ENCODE peak calls at places on chromosomes 7 and 10, in eight cellular contexts. N is endodermal cell, E is endothelial cell, H is GM23248, K is NCI-H1417, I is NCI-H1694, F is NT2/D1, X is midbrain. L is an unnamed sample.
A peak's percentile ranks its signal among the peaks of the same experiment; 100 is the strongest.

GRCh38 chr7:23672033-23672432 is 8.0 kb upstream of the FAM221A start:
- DNase-seq in N (no peak), E (no peak), H (no peak), K (no peak), I (no peak), F (no peak), X (no peak), L (no peak)

GRCh38 chr10:69180525-69181204 is 631 bp downstream of the SUPV3L1 start:
- DNase-seq in N (no peak), E (no peak), H (peak; percentile 81), K (no peak), I (no peak), F (no peak), X (no peak), L (no peak)

GRCh38 chr10:71082930-71083329 is 129.4 kb upstream of the UNC5B start:
- DNase-seq in N (no peak), E (no peak), H (no peak), K (no peak), I (no peak), F (no peak), X (no peak), L (no peak)

GRCh38 chr10:63922714-63923317 is 401.6 kb downstream of the REEP3 start:
- DNase-seq in N (peak; percentile 59), E (no peak), H (no peak), K (no peak), I (no peak), F (no peak), X (no peak), L (no peak)

GRCh38 chr10:133210398-133211140 is 19.4 kb upstream of the UTF1 start:
- DNase-seq in N (no peak), E (no peak), H (no peak), K (no peak), I (no peak), F (no peak), X (no peak), L (no peak)

GRCh38 chr10:10816453-10816852 is 201.2 kb upstream of the CELF2 start:
- DNase-seq in N (no peak), E (no peak), H (peak; percentile 67), K (no peak), I (no peak), F (no peak), X (no peak), L (no peak)

GRCh38 chr7:132472463-132473120 is 103.7 kb downstream of the PLXNA4 start:
- DNase-seq in N (no peak), E (no peak), H (peak; percentile 51), K (no peak), I (peak; percentile 71), F (peak; percentile 22), X (no peak), L (no peak)

GRCh38 chr10:8311526-8312070 is 257.1 kb downstream of the GATA3 start:
- DNase-seq in N (no peak), E (no peak), H (no peak), K (no peak), I (no peak), F (no peak), X (no peak), L (no peak)

GRCh38 chr7:75723444-75723843 is 15.3 kb downstream of the HIP1 start:
- DNase-seq in N (no peak), E (no peak), H (no peak), K (no peak), I (no peak), F (no peak), X (no peak), L (no peak)

GRCh38 chr7:46239856-46240255 is 318.8 kb upstream of the IGFBP3 start:
- DNase-seq in N (no peak), E (no peak), H (no peak), K (no peak), I (no peak), F (no peak), X (no peak), L (no peak)

GRCh38 chr7:54960517-54960916 is 58.3 kb upstream of the EGFR start:
- DNase-seq in N (no peak), E (no peak), H (peak; percentile 15), K (no peak), I (no peak), F (no peak), X (no peak), L (no peak)

GRCh38 chr7:27181795-27182275 is 3.2 kb downstream of the HOXA11 start:
- DNase-seq in N (peak; percentile 35), E (no peak), H (peak; percentile 53), K (no peak), I (no peak), F (no peak), X (no peak), L (no peak)

GRCh38 chr7:47092331-47092730 is 489.6 kb downstream of the TNS3 start:
- DNase-seq in N (no peak), E (no peak), H (peak; percentile 58), K (no peak), I (no peak), F (no peak), X (no peak), L (no peak)

GRCh38 chr10:88117869-88118632 is 254.6 kb downstream of the PTEN start:
- DNase-seq in N (peak; percentile 67), E (no peak), H (no peak), K (no peak), I (no peak), F (no peak), X (no peak), L (no peak)